ENCODE peak calls at places on chromosomes 5 and 9, in four cellular contexts. One of them, this sample, is unnamed.

GRCh38 chr9:136519263-136520052 is 26.4 kb downstream of the NOTCH1 start:
- ATAC-seq in K562: no peak
- ATAC-seq in GM12878: no peak
- ATAC-seq in HepG2: no peak
- ATAC-seq in this sample: no peak

GRCh38 chr9:32991895-32992595 is 9.4 kb downstream of the APTX start:
- ATAC-seq in K562: peak; percentile 93
- ATAC-seq in GM12878: no peak
- ATAC-seq in HepG2: no peak
- ATAC-seq in this sample: no peak

GRCh38 chr5:55241756-55242155 is 8.3 kb upstream of the CCNO start:
- ATAC-seq in K562: peak; percentile 42
- ATAC-seq in GM12878: no peak
- ATAC-seq in HepG2: no peak
- ATAC-seq in this sample: no peak

GRCh38 chr9:89353989-89354388 is 35.7 kb downstream of the SECISBP2 start:
- ATAC-seq in K562: no peak
- ATAC-seq in GM12878: no peak
- ATAC-seq in HepG2: peak; percentile 55
- ATAC-seq in this sample: no peak

GRCh38 chr5:157485811-157486739 is 26.1 kb downstream of the NIPAL4 start:
- ATAC-seq in K562: no peak
- ATAC-seq in GM12878: peak; percentile 43
- ATAC-seq in HepG2: peak; percentile 40
- ATAC-seq in this sample: no peak

GRCh38 chr9:27341545-27342294 is 44.8 kb upstream of the EQTN start:
- ATAC-seq in K562: no peak
- ATAC-seq in GM12878: peak; percentile 69
- ATAC-seq in HepG2: no peak
- ATAC-seq in this sample: peak; percentile 34

GRCh38 chr5:159601216-159601615 is 270.9 kb upstream of the IL12B start:
- ATAC-seq in K562: no peak
- ATAC-seq in GM12878: peak; percentile 35
- ATAC-seq in HepG2: no peak
- ATAC-seq in this sample: no peak

GRCh38 chr5:6026766-6027165 is 351.6 kb downstream of the MED10 start:
- ATAC-seq in K562: no peak
- ATAC-seq in GM12878: no peak
- ATAC-seq in HepG2: no peak
- ATAC-seq in this sample: no peak

GRCh38 chr9:109968702-109969450 is 188.9 kb downstream of the PALM2AKAP2 start:
- ATAC-seq in K562: peak; percentile 67
- ATAC-seq in GM12878: peak; percentile 26
- ATAC-seq in HepG2: peak; percentile 95
- ATAC-seq in this sample: peak; percentile 63

GRCh38 chr9:131618071-131618479 is 72.8 kb downstream of the PRRT1B start:
- ATAC-seq in K562: peak; percentile 31
- ATAC-seq in GM12878: no peak
- ATAC-seq in HepG2: peak; percentile 78
- ATAC-seq in this sample: peak; percentile 72

GRCh38 chr5:77743181-77743580 is 33.0 kb downstream of the TBCA start:
- ATAC-seq in K562: no peak
- ATAC-seq in GM12878: no peak
- ATAC-seq in HepG2: no peak
- ATAC-seq in this sample: no peak

GRCh38 chr5:76456258-76456657 is 53.2 kb downstream of the IQGAP2 start:
- ATAC-seq in K562: no peak
- ATAC-seq in GM12878: no peak
- ATAC-seq in HepG2: no peak
- ATAC-seq in this sample: no peak

GRCh38 chr5:43233946-43234345 is 41.9 kb downstream of the NIM1K start:
- ATAC-seq in K562: no peak
- ATAC-seq in GM12878: peak; percentile 79
- ATAC-seq in HepG2: no peak
- ATAC-seq in this sample: no peak

GRCh38 chr5:111699324-111699723 is 57.7 kb downstream of the NREP start:
- ATAC-seq in K562: no peak
- ATAC-seq in GM12878: no peak
- ATAC-seq in HepG2: no peak
- ATAC-seq in this sample: no peak

GRCh38 chr9:132328580-132328979 is 26.2 kb downstream of the SETX start:
- ATAC-seq in K562: no peak
- ATAC-seq in GM12878: no peak
- ATAC-seq in HepG2: no peak
- ATAC-seq in this sample: no peak

GRCh38 chr5:98301567-98301966 is 471.9 kb upstream of the RGMB start:
- ATAC-seq in K562: no peak
- ATAC-seq in GM12878: no peak
- ATAC-seq in HepG2: no peak
- ATAC-seq in this sample: no peak

GRCh38 chr5:82174128-82174918 is 103.8 kb downstream of the RPS23 start:
- ATAC-seq in K562: peak; percentile 99
- ATAC-seq in GM12878: peak; percentile 94
- ATAC-seq in HepG2: peak; percentile 88
- ATAC-seq in this sample: peak; percentile 65

GRCh38 chr9:5556101-5556500 is 45.8 kb downstream of the PDCD1LG2 start:
- ATAC-seq in K562: no peak
- ATAC-seq in GM12878: no peak
- ATAC-seq in HepG2: no peak
- ATAC-seq in this sample: no peak

GRCh38 chr9:95552814-95553546 is 36.2 kb upstream of the PTCH1 start:
- ATAC-seq in K562: peak; percentile 92
- ATAC-seq in GM12878: no peak
- ATAC-seq in HepG2: no peak
- ATAC-seq in this sample: peak; percentile 65

GRCh38 chr5:116360008-116360853 is 214.4 kb downstream of the SEMA6A start:
- ATAC-seq in K562: no peak
- ATAC-seq in GM12878: peak; percentile 29
- ATAC-seq in HepG2: no peak
- ATAC-seq in this sample: peak; percentile 55

GRCh38 chr9:120571443-120572257 is 8.3 kb downstream of the CDK5RAP2 start:
- ATAC-seq in K562: no peak
- ATAC-seq in GM12878: no peak
- ATAC-seq in HepG2: peak; percentile 93
- ATAC-seq in this sample: peak; percentile 76

GRCh38 chr9:122087406-122088200 is 5.5 kb downstream of the TTLL11 start:
- ATAC-seq in K562: no peak
- ATAC-seq in GM12878: no peak
- ATAC-seq in HepG2: no peak
- ATAC-seq in this sample: no peak

GRCh38 chr9:27303219-27303618 is 6.3 kb upstream of the EQTN start:
- ATAC-seq in K562: peak; percentile 99
- ATAC-seq in GM12878: no peak
- ATAC-seq in HepG2: peak; percentile 77
- ATAC-seq in this sample: no peak

GRCh38 chr5:102747386-102748166 is 7.5 kb upstream of the PAM start:
- ATAC-seq in K562: no peak
- ATAC-seq in GM12878: peak; percentile 71
- ATAC-seq in HepG2: no peak
- ATAC-seq in this sample: no peak

GRCh38 chr5:79705632-79706031 is 16.0 kb downstream of the CMYA5 start:
- ATAC-seq in K562: no peak
- ATAC-seq in GM12878: no peak
- ATAC-seq in HepG2: no peak
- ATAC-seq in this sample: no peak

GRCh38 chr9:18626046-18626698 is 152.2 kb downstream of the ADAMTSL1 start:
- ATAC-seq in K562: no peak
- ATAC-seq in GM12878: no peak
- ATAC-seq in HepG2: no peak
- ATAC-seq in this sample: no peak

GRCh38 chr9:28956111-28956880 is 1383.0 kb upstream of the C9orf72 start:
- ATAC-seq in K562: no peak
- ATAC-seq in GM12878: no peak
- ATAC-seq in HepG2: no peak
- ATAC-seq in this sample: no peak

GRCh38 chr5:53965459-53965858 is 344.9 kb downstream of the ARL15 start:
- ATAC-seq in K562: no peak
- ATAC-seq in GM12878: no peak
- ATAC-seq in HepG2: no peak
- ATAC-seq in this sample: no peak

GRCh38 chr9:76988941-76989340 is 30.5 kb upstream of the FOXB2 start:
- ATAC-seq in K562: no peak
- ATAC-seq in GM12878: no peak
- ATAC-seq in HepG2: no peak
- ATAC-seq in this sample: no peak

GRCh38 chr5:12392246-12392645 is 488.0 kb upstream of the CTNND2 start:
- ATAC-seq in K562: no peak
- ATAC-seq in GM12878: no peak
- ATAC-seq in HepG2: no peak
- ATAC-seq in this sample: no peak
- TF ChIP-seq EP300 in K562: no peak
- TF ChIP-seq EP300 in GM12878: no peak
- TF ChIP-seq EP300 in HepG2: no peak
- TF ChIP-seq EP300 in this sample: no peak

GRCh38 chr5:37695651-37696050 is 144.2 kb downstream of the GDNF start:
- ATAC-seq in K562: peak; percentile 74
- ATAC-seq in GM12878: no peak
- ATAC-seq in HepG2: no peak
- ATAC-seq in this sample: no peak

GRCh38 chr5:37701868-37702267 is 138.0 kb downstream of the GDNF start:
- ATAC-seq in K562: no peak
- ATAC-seq in GM12878: no peak
- ATAC-seq in HepG2: no peak
- ATAC-seq in this sample: no peak

GRCh38 chr5:37694867-37695266 is 145.0 kb downstream of the GDNF start:
- ATAC-seq in K562: no peak
- ATAC-seq in GM12878: no peak
- ATAC-seq in HepG2: no peak
- ATAC-seq in this sample: no peak

DNA sequence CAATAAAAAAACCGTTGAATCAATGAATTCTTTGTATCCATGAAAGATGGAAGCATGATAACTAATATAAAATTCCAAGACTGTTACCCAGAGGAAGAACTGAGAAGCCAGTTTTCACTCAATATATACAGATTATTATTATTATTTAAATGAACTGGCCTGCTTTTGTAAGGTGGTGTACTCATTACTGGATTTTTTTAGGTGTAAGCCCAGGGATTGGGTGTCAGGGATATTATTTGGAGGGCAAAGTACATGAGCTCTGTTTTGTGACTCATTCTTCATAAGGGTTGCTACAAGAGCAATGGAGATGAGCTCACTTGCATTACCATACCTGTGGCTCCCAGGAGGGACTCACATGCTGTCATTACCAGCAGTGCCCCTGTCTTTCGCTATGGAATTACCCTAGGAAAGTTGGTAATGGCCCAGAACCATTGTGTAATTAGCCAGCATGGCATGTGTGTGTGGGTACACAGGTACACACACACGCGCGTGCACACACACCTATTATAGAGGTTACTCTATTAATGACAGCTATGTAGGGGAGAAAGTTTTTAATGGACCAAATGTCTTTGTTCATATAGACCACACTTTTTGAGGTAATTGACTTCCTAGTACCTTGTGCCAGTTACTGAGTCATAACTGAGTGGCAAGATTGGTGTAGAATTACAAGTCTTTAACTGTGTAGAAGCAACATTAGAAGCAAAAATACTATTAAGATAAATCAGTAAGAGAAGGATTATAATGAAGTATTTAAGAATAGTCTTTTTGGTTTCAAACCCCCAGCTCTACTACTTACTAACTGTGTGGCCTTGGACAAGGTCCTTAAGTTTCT is 143.4 kb downstream of the GDNF start:
- ATAC-seq in K562: no peak
- ATAC-seq in GM12878: peak; percentile 66
- ATAC-seq in HepG2: peak; percentile 57
- ATAC-seq in this sample: no peak
- H3K27ac ChIP-seq in K562: no peak overlapping the region
- H3K27ac ChIP-seq in GM12878: no peak overlapping the region
- H3K27ac ChIP-seq in HepG2: no peak overlapping the region
- H3K27ac ChIP-seq in this sample: no peak overlapping the region

GRCh38 chr9:133981589-133981957 is 10.6 kb downstream of the VAV2 start:
- ATAC-seq in K562: no peak
- ATAC-seq in GM12878: no peak
- ATAC-seq in HepG2: no peak
- ATAC-seq in this sample: no peak

GRCh38 chr9:133979124-133979920 is 12.8 kb downstream of the VAV2 start:
- ATAC-seq in K562: no peak
- ATAC-seq in GM12878: peak; percentile 74
- ATAC-seq in HepG2: peak; percentile 81
- ATAC-seq in this sample: peak; percentile 75

GRCh38 chr9:133978226-133979123 is 13.6 kb downstream of the VAV2 start:
- ATAC-seq in K562: no peak
- ATAC-seq in GM12878: no peak
- ATAC-seq in HepG2: peak; percentile 81
- ATAC-seq in this sample: no peak

GRCh38 chr9:133980864-133981588 is 11.1 kb downstream of the VAV2 start:
- ATAC-seq in K562: no peak
- ATAC-seq in GM12878: no peak
- ATAC-seq in HepG2: no peak
- ATAC-seq in this sample: no peak

DNA sequence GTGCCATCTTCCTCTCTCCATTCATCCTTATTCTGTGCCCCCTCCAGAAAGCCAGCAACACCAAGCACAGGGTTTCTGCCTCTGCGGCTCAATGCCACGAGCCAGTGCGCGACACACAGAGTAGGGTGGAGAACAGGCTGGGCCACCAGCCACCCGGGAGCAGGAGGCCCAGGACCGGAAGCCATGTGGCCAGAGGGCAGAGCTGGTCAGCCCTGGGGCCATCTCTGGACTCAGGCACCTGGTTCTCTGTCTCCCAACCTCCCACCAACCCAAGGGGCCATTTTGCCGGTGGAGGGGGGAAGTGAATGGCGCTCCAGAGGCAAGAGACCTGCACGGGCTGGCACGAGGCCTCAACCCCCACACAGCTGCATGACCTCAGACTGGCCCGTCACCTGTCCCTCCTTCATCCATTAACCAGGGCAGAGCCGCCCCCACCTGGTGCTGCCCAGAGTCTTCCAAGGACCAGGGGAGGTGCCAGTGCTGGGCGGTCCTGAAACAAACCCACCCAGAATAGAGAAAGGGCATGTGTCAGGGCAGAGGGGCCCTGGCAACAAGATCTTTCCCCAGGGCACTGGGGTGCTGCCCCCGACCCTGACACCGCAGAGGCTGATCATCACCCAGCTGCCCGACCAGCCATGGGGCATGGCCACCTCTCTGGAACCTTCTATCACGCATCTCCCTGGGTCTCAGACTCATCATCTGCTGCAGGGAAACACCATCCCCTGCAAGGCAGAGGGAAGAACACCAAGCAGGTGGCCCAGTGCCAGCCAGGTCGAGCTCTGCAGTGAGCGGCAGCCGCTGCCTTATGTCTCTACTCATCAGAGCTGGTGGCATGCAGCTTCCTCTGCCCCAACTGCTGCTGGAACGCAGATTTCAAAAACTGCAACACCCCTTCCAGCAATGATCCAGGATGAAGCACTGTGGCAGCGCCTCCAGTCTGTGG is 11.9 kb downstream of the VAV2 start:
- ATAC-seq in K562: no peak
- ATAC-seq in GM12878: peak; percentile 66
- ATAC-seq in HepG2: peak; percentile 43
- ATAC-seq in this sample: no peak
- H3K4me3 ChIP-seq in K562: no peak overlapping the region
- H3K4me3 ChIP-seq in GM12878: peak overlapping the region; percentile 20
- H3K4me3 ChIP-seq in HepG2: peak overlapping the region; percentile 48
- H3K4me3 ChIP-seq in this sample: peak overlapping the region; percentile 37

GRCh38 chr9:22097712-22098111 is 88.6 kb upstream of the CDKN2B start:
- ATAC-seq in K562: no peak
- ATAC-seq in GM12878: no peak
- ATAC-seq in HepG2: no peak
- ATAC-seq in this sample: no peak
- TF ChIP-seq EP300 in K562: no peak
- TF ChIP-seq EP300 in GM12878: no peak
- TF ChIP-seq EP300 in HepG2: no peak
- TF ChIP-seq EP300 in this sample: no peak